ENCODE peak calls at places on chromosomes 7 and 10, in six cellular contexts. J, D, M, Y, X and P are unnamed samples. For H3K4me1, the result is how much of the 10 kb centered on the place peaks cover.

GRCh38 chr7:35399216-35399615 is 145.3 kb upstream of the TBX20 start:
- DNase-seq in J (no peak), M (no peak), X (no peak), Y (no peak), D (no peak), P (no peak)

GRCh38 chr7:2802082-2802481 is 42.0 kb downstream of the GNA12 start:
- DNase-seq in M (peak), Y (no peak), J (no peak), X (no peak), D (no peak), P (no peak)

GRCh38 chr10:47195274-47195885 is 104.6 kb upstream of the GDF10 start:
- DNase-seq in J (no peak), Y (no peak), M (no peak), D (no peak), X (no peak), P (no peak)

GRCh38 chr10:60989400-60989876 is 45.5 kb upstream of the RHOBTB1 start:
- DNase-seq in X (no peak), M (no peak), J (no peak), Y (no peak), D (peak), P (no peak)

GRCh38 chr7:3916146-3916545 is 615.1 kb downstream of the SDK1 start:
- DNase-seq in Y (no peak), X (no peak), M (peak), J (no peak), D (no peak), P (no peak)

GRCh38 chr7:29145553-29146081 is 720 bp downstream of the CPVL start:
- DNase-seq in J (no peak), Y (no peak), X (no peak), M (no peak), D (no peak), P (no peak)

GRCh38 chr7:118202056-118202455 is 18.1 kb downstream of the LSM8 start:
- DNase-seq in M (no peak), D (no peak), X (no peak), J (no peak), Y (no peak), P (no peak)

GRCh38 chr10:44339218-44339617 is 45.7 kb downstream of the CXCL12 start:
- DNase-seq in J (no peak), M (peak), X (no peak), Y (no peak), D (no peak), P (no peak)

GRCh38 chr7:30846378-30846777 is 65.3 kb upstream of the AQP1 start:
- DNase-seq in X (no peak), M (no peak), J (no peak), D (peak), Y (no peak), P (no peak)

GRCh38 chr7:27842094-27842493 is 102.1 kb downstream of the TAX1BP1 start:
- DNase-seq in D (no peak), J (no peak), X (no peak), M (no peak), Y (no peak), P (no peak)

GRCh38 chr7:44061645-44062179 is 3.7 kb downstream of the PGAM2 start:
- DNase-seq in M (no peak), X (no peak), Y (no peak), D (peak), J (no peak), P (no peak)

GRCh38 chr10:116870949-116871348 is 21.6 kb downstream of the ENO4 start:
- DNase-seq in M (no peak), Y (no peak), X (no peak), D (no peak), J (no peak), P (no peak)

GRCh38 chr7:75991531-75992082 is 2.8 kb downstream of the TMEM120A start:
- DNase-seq in J (no peak), Y (no peak), X (no peak), D (no peak), M (no peak), P (no peak)

GRCh38 chr10:74153123-74153522 is 2.1 kb downstream of the ADK start:
- DNase-seq in J (no peak), D (no peak), X (peak), M (peak), Y (no peak), P (no peak)

GRCh38 chr10:91901784-91902677 is 7.3 kb downstream of the FGFBP3 start:
- DNase-seq in X (peak), D (no peak), M (peak), Y (no peak), J (peak), P (no peak)

GRCh38 chr10:69328346-69328687 is 50.0 kb downstream of the HK1 start:
- DNase-seq in M (no peak), X (no peak), Y (no peak), D (no peak), J (no peak), P (no peak)

GRCh38 chr10:44176311-44176710 is 208.6 kb downstream of the CXCL12 start:
- DNase-seq in M (no peak), Y (no peak), J (no peak), X (no peak), D (no peak), P (no peak)

GRCh38 chr7:17274551-17275245 is 23.8 kb upstream of the AHR start:
- DNase-seq in J (no peak), M (peak), D (no peak), Y (no peak), X (no peak), P (no peak)

GRCh38 chr7:50513166-50513871 is 51.9 kb downstream of the DDC start:
- DNase-seq in D (no peak), X (no peak), J (no peak), Y (no peak), M (no peak), P (no peak)

GRCh38 chr10:110007171-110007700 is 548 bp upstream of the ADD3 start:
- DNase-seq in M (peak), Y (no peak), J (no peak), D (no peak), X (no peak), P (no peak)

GRCh38 chr10:76946268-76946667 is 691.3 kb downstream of the KCNMA1 start:
- DNase-seq in M (peak), D (no peak), Y (peak), J (no peak), X (no peak), P (no peak)

GRCh38 chr7:12257582-12257981 is 46.5 kb downstream of the TMEM106B start:
- DNase-seq in J (no peak), D (no peak), M (peak), Y (no peak), X (no peak), P (no peak)

GRCh38 chr10:74213571-74214162 is 62.6 kb downstream of the ADK start:
- DNase-seq in J (peak), D (peak), X (peak), Y (no peak), M (peak), P (peak)

GRCh38 chr7:81767883-81768282 is 2.0 kb downstream of the HGF start:
- DNase-seq in D (no peak), Y (no peak), X (no peak), M (peak), J (no peak), P (no peak)

GRCh38 chr10:23408330-23408976 is 30.4 kb upstream of the OTUD1 start:
- DNase-seq in D (no peak), J (no peak), Y (no peak), X (no peak), M (peak), P (no peak)

GRCh38 chr10:130817674-130818073 is 493.8 kb downstream of the TCERG1L start:
- DNase-seq in Y (no peak), J (no peak), X (no peak), D (no peak), M (no peak), P (no peak)

GRCh38 chr10:28020080-28020860 is 21.4 kb upstream of the ODAD2 start:
- DNase-seq in D (no peak), M (no peak), Y (no peak), X (no peak), J (no peak), P (no peak)

GRCh38 chr10:126433351-126433750 is 45.1 kb upstream of the ADAM12 start:
- DNase-seq in M (peak), D (no peak), J (no peak), Y (no peak), X (no peak), P (no peak)

GRCh38 chr7:1646957-1647891 is 22.9 kb upstream of the ELFN1 start:
- DNase-seq in X (no peak), J (no peak), D (no peak), M (no peak), Y (peak), P (no peak)

GRCh38 chr7:55074008-55074499 is 55.2 kb downstream of the EGFR start:
- DNase-seq in Y (no peak), D (peak), M (peak), J (no peak), X (peak), P (no peak)

GRCh38 chr10:95756061-95756751 is at the start of gene ENTPD1:
- DNase-seq in J (no peak), X (no peak), M (peak), Y (peak), D (peak), P (peak)

GRCh38 chr10:126117196-126117595 is 220.8 kb downstream of the FANK1 start:
- DNase-seq in X (no peak), Y (no peak), M (no peak), D (no peak), J (no peak), P (no peak)

GRCh38 chr7:8277394-8277982 is 15.5 kb upstream of the ICA1 start:
- DNase-seq in M (no peak), J (no peak), Y (no peak), D (no peak), X (no peak), P (no peak)
- TF ChIP-seq POLR2A in M (no peak), J (no peak), Y (no peak), D (no peak), X (no peak), P (no peak)

GRCh38 chr7:130353196-130353595 is 8.6 kb downstream of the CPA5 start:
- DNase-seq in D (no peak), J (no peak), X (no peak), M (no peak), Y (no peak), P (no peak)
- H3K4me1 ChIP-seq in D (under half), J (under half), X (under half), M (under half), Y (under half), P (under half)

GRCh38 chr10:59905735-59906416 is 480 bp downstream of the CCDC6 start:
- DNase-seq in J (no peak), Y (no peak), D (peak), M (no peak), X (no peak), P (no peak)

GRCh38 chr10:59906417-59907202 is at the start of gene CCDC6:
- DNase-seq in X (peak), J (peak), D (peak), M (peak), Y (peak), P (peak)

GRCh38 chr10:59904431-59905065 is 1.8 kb downstream of the CCDC6 start:
- DNase-seq in M (no peak), J (no peak), D (peak), Y (no peak), X (no peak), P (no peak)

GRCh38 chr10:59903871-59904270 is 2.5 kb downstream of the CCDC6 start:
- DNase-seq in Y (no peak), D (no peak), M (peak), J (no peak), X (no peak), P (no peak)

DNA sequence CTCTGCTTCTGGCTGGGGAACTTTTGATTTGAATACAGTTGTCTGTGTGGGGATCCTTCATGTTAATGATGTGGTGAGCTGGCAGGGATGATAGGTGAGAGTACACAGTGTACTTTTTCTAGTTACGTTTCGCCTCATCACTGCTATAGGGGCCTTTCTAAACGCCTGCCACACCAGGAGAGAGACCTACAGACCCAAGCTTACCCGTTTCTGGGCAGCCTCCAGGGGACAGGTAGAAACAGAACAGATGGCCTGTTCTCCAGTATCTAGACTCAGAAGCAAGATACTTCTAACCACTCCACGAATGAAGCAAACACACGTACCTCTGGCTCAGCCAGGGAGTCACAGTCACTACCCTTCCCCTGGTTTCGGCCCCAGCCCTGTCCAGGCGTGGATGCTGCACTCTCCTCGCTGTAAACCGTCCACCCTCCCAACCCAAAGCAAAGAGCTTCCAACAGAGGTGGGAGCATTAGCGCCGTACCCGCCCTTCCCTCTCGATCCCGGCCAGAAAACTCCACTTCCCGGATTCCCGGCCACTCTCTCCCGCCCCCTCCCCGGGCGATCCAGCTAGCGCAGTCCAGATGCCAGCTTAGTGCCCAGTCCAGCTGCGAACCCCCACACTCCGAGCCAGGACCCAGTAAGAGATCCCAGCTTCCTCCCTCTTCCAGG is 1.2 kb downstream of the CCDC6 start:
- DNase-seq in X (no peak), Y (peak), J (peak), M (peak), D (peak), P (no peak)
- TF ChIP-seq POLR2A in X (no peak), Y (no peak), J (no peak), M (no peak), D (peak), P (no peak)

GRCh38 chr10:48608926-48609325 is 4.1 kb upstream of the ARHGAP22 start:
- DNase-seq in M (peak), Y (no peak), D (no peak), X (no peak), J (no peak), P (no peak)

GRCh38 chr10:48608279-48608681 is 3.4 kb upstream of the ARHGAP22 start:
- DNase-seq in X (peak), J (no peak), Y (no peak), M (no peak), D (peak), P (no peak)

GRCh38 chr10:48606530-48607355 is 1.9 kb upstream of the ARHGAP22 start:
- DNase-seq in M (peak), X (no peak), D (peak), J (no peak), Y (peak), P (no peak)

GRCh38 chr10:48605786-48606529 is 1.1 kb upstream of the ARHGAP22 start:
- DNase-seq in D (no peak), X (no peak), J (no peak), Y (peak), M (peak), P (no peak)

GRCh38 chr10:48607356-48608278 is 2.7 kb upstream of the ARHGAP22 start:
- DNase-seq in M (peak), D (no peak), X (no peak), Y (no peak), J (no peak), P (no peak)
- H3K4me1 ChIP-seq in M (under half), D (under half), X (under half), Y (under half), J (under half), P (under half)

GRCh38 chr10:132537713-132538020 is at the start of gene INPP5A:
- DNase-seq in X (no peak), M (no peak), D (no peak), J (no peak), Y (no peak), P (no peak)
- TF ChIP-seq POLR2A in X (no peak), M (peak), D (peak), J (peak), Y (peak), P (peak)

GRCh38 chr10:93749218-93749799 is 8.4 kb upstream of the LGI1 start:
- DNase-seq in M (no peak), Y (no peak), J (no peak), D (peak), X (no peak), P (peak)
- H3K4me1 ChIP-seq in M (under half), Y (under half), J (under half), D (under half), X (under half), P (under half)